ENCODE peak calls at places on chromosome 5, in eight cellular contexts. One of them, this sample, is unnamed.
A peak's percentile ranks its signal among the peaks of the same experiment; 100 is the strongest.

GRCh38 chr5:154165886-154166285 is 24.6 kb upstream of the GALNT10 start:
- DNase-seq in lung: no peak
- DNase-seq in HuH-7: no peak
- DNase-seq in brain microvascular endothelial cell: no peak
- DNase-seq in tibial nerve: no peak
- DNase-seq in NCI-H1105 treated with DMSO at 0.1 percent for 48 hours: no peak
- DNase-seq in HT1080: no peak
- DNase-seq in foreskin melanocyte: no peak
- DNase-seq in this sample: no peak

GRCh38 chr5:74464512-74465209 is 175.9 kb downstream of the ENC1 start:
- DNase-seq in HuH-7: peak; percentile 12
- DNase-seq in tibial nerve: no peak
- DNase-seq in brain microvascular endothelial cell: no peak
- DNase-seq in NCI-H1105 treated with DMSO at 0.1 percent for 48 hours: no peak
- DNase-seq in foreskin melanocyte: no peak
- DNase-seq in HT1080: no peak
- DNase-seq in lung: no peak
- DNase-seq in this sample: no peak

GRCh38 chr5:43729846-43730478 is 127.0 kb downstream of the NNT start:
- DNase-seq in NCI-H1105 treated with DMSO at 0.1 percent for 48 hours: peak; percentile 51
- DNase-seq in HuH-7: no peak
- DNase-seq in foreskin melanocyte: peak; percentile 18
- DNase-seq in brain microvascular endothelial cell: no peak
- DNase-seq in tibial nerve: no peak
- DNase-seq in HT1080: no peak
- DNase-seq in lung: no peak
- DNase-seq in this sample: peak; percentile 30

GRCh38 chr5:72501475-72501874 is 5.7 kb downstream of the ZNF366 start:
- DNase-seq in foreskin melanocyte: no peak
- DNase-seq in tibial nerve: no peak
- DNase-seq in HT1080: no peak
- DNase-seq in brain microvascular endothelial cell: no peak
- DNase-seq in lung: no peak
- DNase-seq in HuH-7: no peak
- DNase-seq in NCI-H1105 treated with DMSO at 0.1 percent for 48 hours: no peak
- DNase-seq in this sample: no peak

GRCh38 chr5:51386916-51387853 is 3.9 kb downstream of the ISL1 start:
- DNase-seq in foreskin melanocyte: no peak
- DNase-seq in HT1080: no peak
- DNase-seq in tibial nerve: no peak
- DNase-seq in lung: no peak
- DNase-seq in HuH-7: no peak
- DNase-seq in brain microvascular endothelial cell: no peak
- DNase-seq in NCI-H1105 treated with DMSO at 0.1 percent for 48 hours: no peak
- DNase-seq in this sample: no peak

GRCh38 chr5:124678478-124678877 is 68.0 kb downstream of the ZNF608 start:
- DNase-seq in HT1080: no peak
- DNase-seq in NCI-H1105 treated with DMSO at 0.1 percent for 48 hours: no peak
- DNase-seq in HuH-7: no peak
- DNase-seq in tibial nerve: no peak
- DNase-seq in lung: no peak
- DNase-seq in foreskin melanocyte: no peak
- DNase-seq in brain microvascular endothelial cell: no peak
- DNase-seq in this sample: no peak

GRCh38 chr5:15483348-15484090 is 16.5 kb upstream of the FBXL7 start:
- DNase-seq in lung: no peak
- DNase-seq in foreskin melanocyte: no peak
- DNase-seq in brain microvascular endothelial cell: no peak
- DNase-seq in tibial nerve: no peak
- DNase-seq in HuH-7: no peak
- DNase-seq in HT1080: no peak
- DNase-seq in NCI-H1105 treated with DMSO at 0.1 percent for 48 hours: peak; percentile 48
- DNase-seq in this sample: no peak

GRCh38 chr5:108587816-108588215 is 159.9 kb upstream of the FER start:
- DNase-seq in HuH-7: no peak
- DNase-seq in tibial nerve: no peak
- DNase-seq in foreskin melanocyte: no peak
- DNase-seq in brain microvascular endothelial cell: no peak
- DNase-seq in HT1080: no peak
- DNase-seq in NCI-H1105 treated with DMSO at 0.1 percent for 48 hours: no peak
- DNase-seq in lung: no peak
- DNase-seq in this sample: no peak

GRCh38 chr5:171521219-171521633 is 101.8 kb downstream of the FGF18 start:
- DNase-seq in NCI-H1105 treated with DMSO at 0.1 percent for 48 hours: no peak
- DNase-seq in foreskin melanocyte: peak; percentile 80
- DNase-seq in HT1080: peak; percentile 94
- DNase-seq in brain microvascular endothelial cell: peak; percentile 84
- DNase-seq in HuH-7: no peak
- DNase-seq in tibial nerve: no peak
- DNase-seq in lung: peak; percentile 50
- DNase-seq in this sample: no peak

GRCh38 chr5:149240354-149240998 is 31.2 kb upstream of the AFAP1L1 start:
- DNase-seq in NCI-H1105 treated with DMSO at 0.1 percent for 48 hours: no peak
- DNase-seq in foreskin melanocyte: no peak
- DNase-seq in tibial nerve: no peak
- DNase-seq in HuH-7: no peak
- DNase-seq in lung: peak; percentile 46
- DNase-seq in brain microvascular endothelial cell: no peak
- DNase-seq in HT1080: peak; percentile 35
- DNase-seq in this sample: no peak

GRCh38 chr5:74631088-74631960 is 9.2 kb downstream of the ENC1 start:
- DNase-seq in brain microvascular endothelial cell: peak; percentile 83
- DNase-seq in NCI-H1105 treated with DMSO at 0.1 percent for 48 hours: no peak
- DNase-seq in HuH-7: no peak
- DNase-seq in foreskin melanocyte: no peak
- DNase-seq in HT1080: peak; percentile 89
- DNase-seq in tibial nerve: no peak
- DNase-seq in lung: peak; percentile 67
- DNase-seq in this sample: no peak

GRCh38 chr5:16411741-16412455 is 53.7 kb downstream of the ZNF622 start:
- DNase-seq in HuH-7: no peak
- DNase-seq in HT1080: peak; percentile 83
- DNase-seq in foreskin melanocyte: no peak
- DNase-seq in tibial nerve: no peak
- DNase-seq in lung: no peak
- DNase-seq in NCI-H1105 treated with DMSO at 0.1 percent for 48 hours: no peak
- DNase-seq in brain microvascular endothelial cell: no peak
- DNase-seq in this sample: no peak

GRCh38 chr5:92641031-92641962 is 939.7 kb downstream of the NR2F1-AS1 start:
- DNase-seq in HT1080: peak; percentile 56
- DNase-seq in NCI-H1105 treated with DMSO at 0.1 percent for 48 hours: peak; percentile 68
- DNase-seq in HuH-7: peak; percentile 47
- DNase-seq in tibial nerve: peak; percentile 7
- DNase-seq in brain microvascular endothelial cell: peak; percentile 75
- DNase-seq in foreskin melanocyte: peak; percentile 6
- DNase-seq in lung: no peak
- DNase-seq in this sample: no peak

GRCh38 chr5:124328201-124328600 is 418.2 kb downstream of the ZNF608 start:
- DNase-seq in lung: no peak
- DNase-seq in brain microvascular endothelial cell: no peak
- DNase-seq in NCI-H1105 treated with DMSO at 0.1 percent for 48 hours: no peak
- DNase-seq in HuH-7: no peak
- DNase-seq in HT1080: no peak
- DNase-seq in foreskin melanocyte: no peak
- DNase-seq in tibial nerve: no peak
- DNase-seq in this sample: no peak

GRCh38 chr5:329106-329757 is 7.7 kb downstream of the AHRR start:
- DNase-seq in HT1080: no peak
- DNase-seq in HuH-7: no peak
- DNase-seq in tibial nerve: no peak
- DNase-seq in foreskin melanocyte: no peak
- DNase-seq in brain microvascular endothelial cell: no peak
- DNase-seq in NCI-H1105 treated with DMSO at 0.1 percent for 48 hours: no peak
- DNase-seq in lung: no peak
- DNase-seq in this sample: no peak

GRCh38 chr5:83124593-83124992 is 47.2 kb downstream of the XRCC4 start:
- DNase-seq in lung: no peak
- DNase-seq in HuH-7: peak; percentile 56
- DNase-seq in tibial nerve: no peak
- DNase-seq in brain microvascular endothelial cell: no peak
- DNase-seq in foreskin melanocyte: no peak
- DNase-seq in NCI-H1105 treated with DMSO at 0.1 percent for 48 hours: no peak
- DNase-seq in HT1080: no peak
- DNase-seq in this sample: no peak

GRCh38 chr5:98543490-98543889 is 230.0 kb upstream of the RGMB start:
- DNase-seq in tibial nerve: no peak
- DNase-seq in foreskin melanocyte: no peak
- DNase-seq in NCI-H1105 treated with DMSO at 0.1 percent for 48 hours: no peak
- DNase-seq in brain microvascular endothelial cell: no peak
- DNase-seq in HT1080: no peak
- DNase-seq in lung: no peak
- DNase-seq in HuH-7: no peak
- DNase-seq in this sample: no peak

GRCh38 chr5:106454651-106455415 is 1215.9 kb downstream of the EFNA5 start:
- DNase-seq in HT1080: peak; percentile 75
- DNase-seq in brain microvascular endothelial cell: peak; percentile 49
- DNase-seq in NCI-H1105 treated with DMSO at 0.1 percent for 48 hours: no peak
- DNase-seq in lung: no peak
- DNase-seq in tibial nerve: no peak
- DNase-seq in HuH-7: peak; percentile 1
- DNase-seq in foreskin melanocyte: peak; percentile 38
- DNase-seq in this sample: no peak

GRCh38 chr5:73789851-73790281 is 163.9 kb downstream of the ARHGEF28 start:
- DNase-seq in tibial nerve: no peak
- DNase-seq in HT1080: no peak
- DNase-seq in HuH-7: no peak
- DNase-seq in lung: no peak
- DNase-seq in NCI-H1105 treated with DMSO at 0.1 percent for 48 hours: no peak
- DNase-seq in foreskin melanocyte: peak; percentile 78
- DNase-seq in brain microvascular endothelial cell: no peak
- DNase-seq in this sample: no peak

GRCh38 chr5:33105521-33105941 is 335.2 kb upstream of the TARS1 start:
- DNase-seq in foreskin melanocyte: no peak
- DNase-seq in lung: no peak
- DNase-seq in tibial nerve: no peak
- DNase-seq in NCI-H1105 treated with DMSO at 0.1 percent for 48 hours: no peak
- DNase-seq in HuH-7: no peak
- DNase-seq in HT1080: peak; percentile 75
- DNase-seq in brain microvascular endothelial cell: peak; percentile 65
- DNase-seq in this sample: no peak

GRCh38 chr5:80964919-80965318 is 4.8 kb downstream of the RASGRF2 start:
- DNase-seq in lung: no peak
- DNase-seq in HuH-7: no peak
- DNase-seq in tibial nerve: no peak
- DNase-seq in brain microvascular endothelial cell: no peak
- DNase-seq in NCI-H1105 treated with DMSO at 0.1 percent for 48 hours: no peak
- DNase-seq in HT1080: no peak
- DNase-seq in foreskin melanocyte: no peak
- DNase-seq in this sample: no peak

GRCh38 chr5:41371741-41372140 is 138.7 kb downstream of the PLCXD3 start:
- DNase-seq in lung: no peak
- DNase-seq in HT1080: peak; percentile 59
- DNase-seq in foreskin melanocyte: no peak
- DNase-seq in brain microvascular endothelial cell: no peak
- DNase-seq in tibial nerve: no peak
- DNase-seq in HuH-7: no peak
- DNase-seq in NCI-H1105 treated with DMSO at 0.1 percent for 48 hours: no peak
- DNase-seq in this sample: no peak

GRCh38 chr5:68274847-68275700 is 59.5 kb downstream of the PIK3R1 start:
- DNase-seq in HT1080: no peak
- DNase-seq in foreskin melanocyte: no peak
- DNase-seq in brain microvascular endothelial cell: no peak
- DNase-seq in tibial nerve: no peak
- DNase-seq in NCI-H1105 treated with DMSO at 0.1 percent for 48 hours: no peak
- DNase-seq in HuH-7: no peak
- DNase-seq in lung: no peak
- DNase-seq in this sample: no peak

GRCh38 chr5:56815657-56816545 is 552 bp downstream of the MAP3K1 start:
- DNase-seq in HT1080: peak; percentile 15
- DNase-seq in HuH-7: peak; percentile 9
- DNase-seq in foreskin melanocyte: peak; percentile 18
- DNase-seq in lung: peak; percentile 38
- DNase-seq in NCI-H1105 treated with DMSO at 0.1 percent for 48 hours: no peak
- DNase-seq in tibial nerve: no peak
- DNase-seq in brain microvascular endothelial cell: no peak
- DNase-seq in this sample: peak; percentile 16

GRCh38 chr5:78647838-78648358 is 674 bp downstream of the LHFPL2 start:
- DNase-seq in HT1080: peak; percentile 46
- DNase-seq in HuH-7: peak; percentile 39
- DNase-seq in lung: peak; percentile 49
- DNase-seq in brain microvascular endothelial cell: peak; percentile 55
- DNase-seq in foreskin melanocyte: no peak
- DNase-seq in NCI-H1105 treated with DMSO at 0.1 percent for 48 hours: peak; percentile 17
- DNase-seq in tibial nerve: peak; percentile 25
- DNase-seq in this sample: peak; percentile 42

GRCh38 chr5:7615566-7616061 is 219.7 kb downstream of the ADCY2 start:
- DNase-seq in foreskin melanocyte: no peak
- DNase-seq in HuH-7: no peak
- DNase-seq in brain microvascular endothelial cell: no peak
- DNase-seq in lung: no peak
- DNase-seq in tibial nerve: no peak
- DNase-seq in HT1080: no peak
- DNase-seq in NCI-H1105 treated with DMSO at 0.1 percent for 48 hours: no peak
- DNase-seq in this sample: no peak

GRCh38 chr5:61575103-61575502 is 243.0 kb downstream of the ZSWIM6 start:
- DNase-seq in tibial nerve: no peak
- DNase-seq in lung: no peak
- DNase-seq in HT1080: peak; percentile 87
- DNase-seq in brain microvascular endothelial cell: peak; percentile 68
- DNase-seq in foreskin melanocyte: peak; percentile 84
- DNase-seq in NCI-H1105 treated with DMSO at 0.1 percent for 48 hours: no peak
- DNase-seq in HuH-7: no peak
- DNase-seq in this sample: no peak

This sample was measured in NCI-H526 treated with DMSO at 0.1 percent for 48 hours.